ENCODE peak calls at places on chromosomes 3 and 15, in nine cellular contexts. B is GM12878, U is HepG2, P is tibial nerve, S is H9, O is fibroblast of lung, I is stomach, Z is Peyer's patch, H is heart left ventricle. R is an unnamed sample. For H3K4me1, the result is how much of the 10 kb centered on the place peaks cover.

GRCh38 chr15:76150508-76150907 is 90.7 kb downstream of the TMEM266 start:
- DNase-seq in S (no peak), H (peak), O (no peak), B (no peak), Z (no peak), U (no peak), I (peak), P (no peak), R (no peak)

GRCh38 chr15:31271224-31271635 is 55.4 kb upstream of the KLF13 start:
- DNase-seq in H (no peak), O (no peak), U (no peak), B (no peak), Z (no peak), P (no peak), I (peak), S (no peak), R (no peak)

GRCh38 chr3:173287361-173287760 is 110.2 kb upstream of the NLGN1 start:
- DNase-seq in B (no peak), Z (no peak), U (no peak), O (no peak), H (no peak), S (no peak), I (no peak), P (no peak), R (no peak)

GRCh38 chr3:158911586-158911985 is 109.7 kb downstream of the MFSD1 start:
- DNase-seq in P (no peak), S (no peak), U (no peak), B (no peak), O (no peak), Z (no peak), H (no peak), I (no peak), R (no peak)

GRCh38 chr3:197956626-197956988 is 3.4 kb upstream of the LMLN start:
- DNase-seq in I (no peak), U (no peak), Z (no peak), P (no peak), H (no peak), B (no peak), O (no peak), S (no peak), R (no peak)

GRCh38 chr3:51388286-51389029 is 2.6 kb upstream of the RBM15B start:
- DNase-seq in Z (no peak), O (no peak), H (no peak), B (no peak), I (peak), P (no peak), S (peak), U (peak), R (peak)

GRCh38 chr3:88712552-88712951 is 394.9 kb upstream of the EPHA3 start:
- DNase-seq in S (no peak), U (no peak), O (no peak), H (no peak), B (no peak), Z (no peak), P (no peak), I (no peak), R (peak)

GRCh38 chr3:163943664-163944063 is 1134.6 kb downstream of the SI start:
- DNase-seq in H (no peak), B (no peak), Z (no peak), S (no peak), U (no peak), P (no peak), I (no peak), O (no peak), R (no peak)

GRCh38 chr3:149369991-149370866 is 7.2 kb downstream of the TM4SF1 start:
- DNase-seq in S (no peak), H (no peak), U (no peak), B (no peak), Z (no peak), I (no peak), O (no peak), P (no peak), R (no peak)

GRCh38 chr3:33114622-33115023 is 809 bp downstream of the CRTAP start:
- DNase-seq in I (no peak), H (no peak), O (no peak), Z (no peak), U (no peak), B (no peak), S (no peak), P (no peak), R (no peak)

GRCh38 chr3:124082343-124082742 is 90.4 kb upstream of the ROPN1 start:
- DNase-seq in B (no peak), Z (no peak), H (no peak), P (no peak), U (no peak), I (no peak), O (no peak), S (no peak), R (no peak)

GRCh38 chr3:79809106-79809505 is 41.3 kb upstream of the ROBO1 start:
- DNase-seq in Z (no peak), I (no peak), P (no peak), O (no peak), U (no peak), H (no peak), B (no peak), S (no peak), R (no peak)

GRCh38 chr3:60198179-60198578 is 1053.1 kb downstream of the FHIT start:
- DNase-seq in O (no peak), P (no peak), B (no peak), I (no peak), S (no peak), Z (no peak), U (no peak), H (no peak), R (no peak)

GRCh38 chr3:15268033-15268631 is 62.1 kb downstream of the CAPN7 start:
- DNase-seq in U (peak), S (peak), Z (peak), I (peak), H (peak), O (peak), P (peak), B (no peak), R (peak)

GRCh38 chr3:46632792-46633191 is 20.5 kb downstream of the FAM240A start:
- DNase-seq in P (no peak), H (no peak), I (no peak), U (peak), O (peak), Z (no peak), B (no peak), S (no peak), R (no peak)

GRCh38 chr15:48796930-48797329 is 13.9 kb downstream of the CEP152 start:
- DNase-seq in B (peak), I (no peak), O (peak), P (no peak), Z (no peak), H (no peak), S (no peak), U (no peak), R (no peak)

GRCh38 chr3:183151716-183152385 is 10.7 kb downstream of the LAMP3 start:
- DNase-seq in H (no peak), O (no peak), S (no peak), I (no peak), Z (no peak), B (no peak), P (no peak), U (no peak), R (no peak)

GRCh38 chr3:42013652-42014442 is 51.9 kb upstream of the ULK4 start:
- DNase-seq in I (peak), U (no peak), S (no peak), H (peak), P (no peak), O (no peak), Z (peak), B (no peak), R (no peak)

GRCh38 chr15:72754096-72754495 is 29.5 kb downstream of the ADPGK start:
- DNase-seq in H (no peak), I (no peak), S (no peak), Z (no peak), O (no peak), U (no peak), P (no peak), B (no peak), R (no peak)

GRCh38 chr3:136802481-136802996 is 16.4 kb upstream of the SLC35G2 start:
- DNase-seq in B (no peak), O (peak), Z (no peak), U (no peak), P (no peak), I (no peak), S (no peak), H (no peak), R (no peak)

GRCh38 chr3:109241459-109241858 is 74.9 kb downstream of the DPPA2 start:
- DNase-seq in O (no peak), S (no peak), U (no peak), P (no peak), I (no peak), B (no peak), Z (no peak), H (no peak), R (no peak)

GRCh38 chr3:64225695-64226499 is 631 bp upstream of the PRICKLE2 start:
- DNase-seq in U (no peak), O (peak), S (no peak), I (no peak), P (no peak), Z (no peak), B (no peak), H (no peak), R (no peak)

GRCh38 chr3:94654096-94654495 is 591.2 kb downstream of the NSUN3 start:
- DNase-seq in P (no peak), O (no peak), Z (no peak), S (no peak), I (no peak), U (no peak), H (no peak), B (no peak), R (no peak)

GRCh38 chr15:38769492-38769891 is 204.9 kb upstream of the RASGRP1 start:
- DNase-seq in S (no peak), Z (no peak), I (no peak), B (no peak), P (no peak), U (no peak), O (no peak), H (no peak), R (no peak)

GRCh38 chr3:160471892-160472291 is 22.3 kb upstream of the TRIM59 start:
- DNase-seq in P (no peak), I (no peak), U (no peak), B (no peak), H (no peak), S (no peak), O (no peak), Z (no peak), R (no peak)

GRCh38 chr3:160472344-160472743 is 22.8 kb upstream of the TRIM59 start:
- DNase-seq in O (no peak), U (no peak), P (no peak), I (no peak), B (no peak), S (no peak), H (no peak), Z (no peak), R (no peak)

GRCh38 chr3:160473978-160474377 is 24.4 kb upstream of the TRIM59 start:
- DNase-seq in U (no peak), I (no peak), B (no peak), O (peak), P (no peak), H (no peak), S (no peak), Z (no peak), R (peak)

GRCh38 chr3:160474416-160474838 is 24.8 kb upstream of the TRIM59 start:
- DNase-seq in Z (no peak), O (no peak), P (no peak), B (no peak), U (no peak), S (no peak), H (no peak), I (no peak), R (no peak)

GRCh38 chr3:160473233-160473632 is 23.6 kb upstream of the TRIM59 start:
- DNase-seq in I (no peak), H (no peak), U (no peak), B (no peak), P (no peak), Z (no peak), S (no peak), O (peak), R (no peak)
- TF ChIP-seq CTCF in I (no peak), H (no peak), U (no peak), B (no peak), P (no peak), Z (no peak), S (no peak), O (no peak), R (no peak)

GRCh38 chr3:171775943-171776342 is 34.3 kb downstream of the PLD1 start:
- DNase-seq in H (no peak), I (no peak), B (no peak), O (no peak), Z (no peak), S (no peak), P (no peak), U (no peak), R (no peak)
- H3K27ac ChIP-seq in H (no peak), I (no peak), B (no peak), O (no peak), Z (no peak), S (no peak), P (no peak), U (no peak), R (no peak)

GRCh38 chr3:129017531-129017899 is 16.4 kb downstream of the EFCC1 start:
- DNase-seq in S (no peak), P (no peak), U (no peak), H (no peak), B (no peak), Z (no peak), I (no peak), O (no peak), R (no peak)

GRCh38 chr3:129018271-129018670 is 17.2 kb downstream of the EFCC1 start:
- DNase-seq in O (no peak), U (no peak), S (no peak), Z (no peak), P (no peak), H (no peak), I (no peak), B (no peak), R (no peak)

GRCh38 chr3:129016366-129016724 is 15.2 kb downstream of the EFCC1 start:
- DNase-seq in Z (peak), O (no peak), U (peak), P (no peak), S (no peak), B (no peak), H (no peak), I (peak), R (peak)

GRCh38 chr3:129015388-129016105 is 14.4 kb downstream of the EFCC1 start:
- DNase-seq in U (no peak), O (no peak), H (peak), B (no peak), S (no peak), P (no peak), I (no peak), Z (peak), R (no peak)

GRCh38 chr3:129016725-129017530 is 15.8 kb downstream of the EFCC1 start:
- DNase-seq in S (no peak), O (peak), B (no peak), Z (no peak), P (no peak), H (peak), U (no peak), I (no peak), R (no peak)
- H3K4me1 ChIP-seq in S (under half), O (under half), B (under half), Z (under half), P (under half), H (half or more), U (under half), I (under half), R (under half)

DNA sequence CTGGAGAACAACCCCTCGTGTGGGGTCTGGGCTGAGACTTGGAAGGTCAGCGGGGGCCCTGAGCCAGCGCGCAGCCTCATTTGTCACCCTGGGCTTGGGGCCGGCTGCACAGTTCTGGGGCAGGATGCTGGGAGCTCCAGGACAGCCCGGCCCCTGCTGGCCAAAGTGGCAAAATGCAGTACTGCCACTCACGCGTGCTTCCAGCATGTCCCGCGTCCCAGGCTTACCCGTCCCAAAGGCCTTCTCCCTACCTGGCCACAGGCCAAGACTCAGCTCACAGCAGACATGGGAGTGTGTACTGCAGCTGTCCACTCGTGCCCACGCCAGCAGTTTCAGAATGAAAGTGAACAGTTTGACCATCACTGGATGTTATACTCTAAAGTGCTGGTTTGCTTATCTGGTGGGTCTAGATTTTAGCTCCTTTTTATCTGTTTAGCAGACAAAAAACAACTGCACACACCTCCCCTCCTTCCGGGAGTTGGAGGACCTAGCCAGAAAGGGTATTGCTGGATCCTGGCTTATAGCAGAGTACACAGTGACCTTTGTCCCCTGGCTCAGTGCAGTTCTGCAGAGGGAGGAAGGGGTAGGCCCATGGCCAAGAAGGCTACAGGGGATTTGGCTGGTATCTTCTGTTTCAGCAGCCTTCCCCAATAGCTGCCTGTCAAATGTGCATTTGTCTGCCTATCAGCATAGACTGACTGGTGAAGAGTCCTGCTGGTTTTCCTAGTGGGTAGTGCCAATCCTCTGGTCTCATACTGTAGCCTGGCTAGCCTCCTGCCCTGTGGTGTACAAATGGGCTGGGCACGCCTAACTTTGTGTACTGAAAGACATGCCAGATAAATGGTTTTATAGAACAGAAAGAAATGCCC is 23.2 kb upstream of the IP6K2 start:
- DNase-seq in S (peak), O (peak), P (peak), U (peak), Z (peak), I (peak), B (no peak), H (peak), R (no peak)
- TF ChIP-seq CTCF in S (peak), O (peak), P (peak), U (peak), Z (peak), I (peak), B (peak), H (peak), R (peak)

DNA sequence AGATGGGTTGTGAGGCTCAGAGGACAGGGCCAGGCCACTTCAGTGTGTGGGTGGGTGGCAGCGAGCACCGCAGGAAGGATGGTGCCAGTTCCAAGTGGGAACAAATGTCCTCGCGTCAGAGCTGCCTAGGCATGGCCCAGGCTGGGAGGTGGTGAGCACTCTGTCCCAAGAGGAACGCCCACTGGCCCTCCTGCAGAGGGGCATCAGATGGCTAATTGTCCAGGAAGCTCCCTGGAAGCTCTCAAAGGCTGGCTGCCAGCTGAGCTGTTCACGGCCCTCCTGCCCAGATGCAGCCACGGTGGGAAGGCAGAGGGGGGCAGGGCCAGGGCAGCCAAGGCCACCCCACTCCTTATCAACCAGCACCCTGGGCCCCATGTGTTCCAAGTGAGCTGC is 55.2 kb downstream of the IQSEC1 start:
- DNase-seq in B (no peak), O (no peak), H (no peak), U (no peak), P (no peak), S (peak), I (no peak), Z (peak), R (no peak)
- H3K27ac ChIP-seq in B (peak), O (no peak), H (peak), U (no peak), P (peak), S (no peak), I (no peak), Z (no peak), R (no peak)

GRCh38 chr15:85616549-85616948 is 178.2 kb downstream of the KLHL25 start:
- DNase-seq in S (no peak), U (no peak), H (no peak), P (no peak), Z (no peak), I (no peak), B (no peak), O (peak), R (no peak)
- H3K4me1 ChIP-seq in S (under half), U (under half), H (half or more), P (under half), Z (under half), I (half or more), B (under half), O (under half), R (under half)

DNA sequence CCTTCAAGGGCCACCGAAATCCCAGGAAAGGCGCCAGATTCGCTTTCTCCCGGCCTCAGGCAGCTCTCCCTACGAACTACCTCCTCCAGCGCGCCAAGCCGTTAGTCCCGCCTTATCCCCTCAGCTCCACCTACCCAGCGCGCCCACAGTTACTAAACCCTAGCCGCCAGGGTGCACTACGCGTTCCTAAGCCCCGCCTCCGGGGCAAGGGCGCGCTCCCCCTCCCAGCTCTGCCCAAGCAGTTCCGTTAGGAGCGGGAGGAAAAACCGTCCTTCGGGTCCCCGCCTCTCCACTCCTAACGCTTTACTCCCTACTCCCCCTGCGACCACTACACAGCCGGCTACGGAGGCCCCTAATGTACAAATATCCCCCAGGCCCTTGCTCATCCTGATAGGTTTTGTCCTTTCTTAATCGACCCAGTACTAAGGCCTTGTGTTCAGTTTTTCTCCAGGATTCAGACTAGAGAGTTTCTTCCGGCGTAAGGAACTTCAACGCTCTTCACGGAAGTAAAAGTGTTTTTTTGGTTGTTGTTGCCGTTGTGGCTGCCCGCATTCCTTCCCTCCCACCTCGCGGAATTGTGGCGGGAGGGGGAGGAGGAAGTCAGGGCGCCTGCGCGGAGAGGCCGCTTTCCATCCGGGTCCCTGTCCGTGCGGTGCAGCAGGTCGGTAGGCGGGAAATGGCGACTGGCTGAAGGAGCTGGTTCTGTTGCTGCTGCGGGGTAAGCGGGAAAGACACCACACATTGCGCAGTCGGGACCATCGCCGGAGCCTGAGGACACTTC is at the start of gene CTDSPL2:
- DNase-seq in Z (peak), P (peak), H (peak), S (peak), U (peak), I (peak), O (peak), B (peak), R (peak)
- TF ChIP-seq CTCF in Z (peak), P (peak), H (peak), S (peak), U (peak), I (peak), O (peak), B (peak), R (peak)

DNA sequence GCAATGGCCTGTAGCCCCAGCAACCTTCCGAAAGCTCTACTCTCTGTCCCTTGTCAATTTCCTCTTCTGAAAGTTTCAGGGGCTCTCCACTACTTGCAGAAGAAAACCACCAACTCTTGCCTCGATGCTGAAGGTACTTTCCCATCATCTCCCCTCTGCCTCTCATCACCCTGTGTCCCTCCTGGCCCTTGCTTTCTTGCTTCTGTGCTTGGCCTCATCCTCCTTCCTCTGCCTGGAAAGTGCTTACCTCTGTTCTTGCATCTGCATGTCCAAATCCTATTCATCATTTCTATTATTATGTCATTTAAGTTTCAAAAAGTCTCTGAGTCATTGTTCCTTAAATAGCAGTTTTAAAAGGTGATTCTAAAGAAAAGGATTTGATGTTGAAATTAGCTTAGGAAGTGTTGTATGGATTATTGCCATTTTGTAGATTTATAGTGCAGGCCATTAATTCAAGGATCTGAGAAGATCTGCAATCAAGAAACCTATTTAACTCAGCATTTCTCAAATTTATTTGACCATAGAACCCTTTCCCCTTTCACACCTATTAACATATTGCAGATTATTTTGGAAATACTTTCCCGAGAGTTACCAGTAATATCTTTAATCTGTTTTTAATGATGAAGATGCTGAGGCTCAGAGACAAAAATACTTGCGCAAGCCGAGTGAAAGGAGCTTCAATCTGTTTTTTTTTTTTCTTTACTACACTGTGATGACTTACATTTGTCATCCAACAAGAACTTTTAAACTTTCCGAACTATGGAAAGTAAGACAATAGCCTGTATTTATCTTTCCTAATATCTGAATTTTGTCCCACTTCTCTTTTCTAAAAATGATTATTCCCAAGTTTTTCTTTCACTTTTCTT is 22.3 kb upstream of the CFAP161 start:
- DNase-seq in H (no peak), U (no peak), Z (no peak), I (no peak), B (peak), P (no peak), O (no peak), S (no peak), R (peak)
- H3K27ac ChIP-seq in H (no peak), U (no peak), Z (no peak), I (no peak), B (no peak), P (no peak), O (no peak), S (no peak), R (peak)

R was measured in foreskin keratinocyte.